ENCODE peak calls at places on chromosomes 1 and 21, in seven cellular contexts. One of them, this sample, is unnamed.

GRCh38 chr1:176051902-176052518 is 155.1 kb downstream of the COP1 start:
- DNase-seq in astrocyte of the cerebellum: no peak
- DNase-seq in cerebellar cortex: no peak
- DNase-seq in left cardiac atrium: no peak
- DNase-seq in Daoy: no peak
- DNase-seq in MV-4-11: no peak
- DNase-seq in astrocyte of the spinal cord: no peak
- DNase-seq in this sample: no peak

GRCh38 chr1:156625436-156626078 is 6.3 kb downstream of the HAPLN2 start:
- DNase-seq in astrocyte of the cerebellum: no peak
- DNase-seq in cerebellar cortex: peak
- DNase-seq in left cardiac atrium: peak
- DNase-seq in Daoy: peak
- DNase-seq in MV-4-11: peak
- DNase-seq in astrocyte of the spinal cord: peak
- DNase-seq in this sample: no peak

GRCh38 chr21:46457801-46458314 is 833 bp upstream of the DIP2A start:
- DNase-seq in astrocyte of the cerebellum: no peak
- DNase-seq in cerebellar cortex: no peak
- DNase-seq in left cardiac atrium: no peak
- DNase-seq in Daoy: peak
- DNase-seq in MV-4-11: peak
- DNase-seq in astrocyte of the spinal cord: peak
- DNase-seq in this sample: peak

GRCh38 chr1:13735168-13735930 is 35.4 kb downstream of the PRDM2 start:
- DNase-seq in astrocyte of the cerebellum: no peak
- DNase-seq in cerebellar cortex: no peak
- DNase-seq in left cardiac atrium: no peak
- DNase-seq in Daoy: no peak
- DNase-seq in MV-4-11: no peak
- DNase-seq in astrocyte of the spinal cord: no peak
- DNase-seq in this sample: no peak

GRCh38 chr1:59638172-59638800 is 176.5 kb upstream of the HOOK1 start:
- DNase-seq in astrocyte of the cerebellum: peak
- DNase-seq in cerebellar cortex: no peak
- DNase-seq in left cardiac atrium: no peak
- DNase-seq in Daoy: peak
- DNase-seq in MV-4-11: no peak
- DNase-seq in astrocyte of the spinal cord: peak
- DNase-seq in this sample: no peak

GRCh38 chr1:216183007-216183406 is 240.2 kb downstream of the USH2A start:
- DNase-seq in astrocyte of the cerebellum: peak
- DNase-seq in cerebellar cortex: no peak
- DNase-seq in left cardiac atrium: no peak
- DNase-seq in Daoy: peak
- DNase-seq in MV-4-11: no peak
- DNase-seq in astrocyte of the spinal cord: peak
- DNase-seq in this sample: no peak

GRCh38 chr1:77975386-77975785 is 3.5 kb downstream of the FUBP1 start:
- DNase-seq in astrocyte of the cerebellum: no peak
- DNase-seq in cerebellar cortex: no peak
- DNase-seq in left cardiac atrium: no peak
- DNase-seq in Daoy: peak
- DNase-seq in MV-4-11: no peak
- DNase-seq in astrocyte of the spinal cord: peak
- DNase-seq in this sample: no peak

GRCh38 chr1:199223936-199224335 is 585.1 kb downstream of the PTPRC start:
- DNase-seq in astrocyte of the cerebellum: no peak
- DNase-seq in cerebellar cortex: no peak
- DNase-seq in left cardiac atrium: no peak
- DNase-seq in Daoy: no peak
- DNase-seq in MV-4-11: no peak
- DNase-seq in astrocyte of the spinal cord: no peak
- DNase-seq in this sample: no peak

This sample was measured in HCT116.